ENCODE peak calls at places on chromosomes 5 and 9, in four cellular contexts. One of them, this sample, is unnamed.

GRCh38 chr5:112742424-112742823 is 4.7 kb downstream of the APC start:
- DNase-seq in gastrocnemius medialis: no peak
- DNase-seq in endothelial cell of umbilical vein: no peak
- DNase-seq in NB4: peak
- DNase-seq in this sample: no peak

GRCh38 chr5:21452429-21452828 is 1400.7 kb downstream of the CDH12 start:
- DNase-seq in NB4: no peak
- DNase-seq in gastrocnemius medialis: no peak
- DNase-seq in endothelial cell of umbilical vein: no peak
- DNase-seq in this sample: no peak

GRCh38 chr9:29220852-29221251 is 1647.6 kb upstream of the C9orf72 start:
- DNase-seq in endothelial cell of umbilical vein: no peak
- DNase-seq in NB4: no peak
- DNase-seq in gastrocnemius medialis: no peak
- DNase-seq in this sample: no peak

GRCh38 chr9:105662184-105663104 is at the start of gene TAL2:
- DNase-seq in NB4: no peak
- DNase-seq in endothelial cell of umbilical vein: no peak
- DNase-seq in gastrocnemius medialis: no peak
- DNase-seq in this sample: no peak

GRCh38 chr9:126162611-126163381 is 163.8 kb upstream of the MVB12B start:
- DNase-seq in gastrocnemius medialis: no peak
- DNase-seq in NB4: no peak
- DNase-seq in endothelial cell of umbilical vein: no peak
- DNase-seq in this sample: no peak

GRCh38 chr5:1131191-1131621 is 19.3 kb upstream of the SLC12A7 start:
- DNase-seq in NB4: no peak
- DNase-seq in gastrocnemius medialis: no peak
- DNase-seq in endothelial cell of umbilical vein: no peak
- DNase-seq in this sample: no peak

GRCh38 chr5:150659360-150660107 is 1.5 kb upstream of the MYOZ3 start:
- DNase-seq in gastrocnemius medialis: peak
- DNase-seq in endothelial cell of umbilical vein: no peak
- DNase-seq in NB4: no peak
- DNase-seq in this sample: no peak

GRCh38 chr5:116990010-116990409 is 415.4 kb upstream of the SEMA6A start:
- DNase-seq in NB4: peak
- DNase-seq in endothelial cell of umbilical vein: no peak
- DNase-seq in gastrocnemius medialis: no peak
- DNase-seq in this sample: no peak

GRCh38 chr5:113357696-113358476 is 76.9 kb downstream of the TSSK1B start:
- DNase-seq in NB4: peak
- DNase-seq in gastrocnemius medialis: no peak
- DNase-seq in endothelial cell of umbilical vein: peak
- DNase-seq in this sample: no peak

GRCh38 chr5:61450170-61450815 is 118.2 kb downstream of the ZSWIM6 start:
- DNase-seq in gastrocnemius medialis: no peak
- DNase-seq in NB4: no peak
- DNase-seq in endothelial cell of umbilical vein: peak
- DNase-seq in this sample: no peak

GRCh38 chr5:140338918-140339317 is 7.5 kb downstream of the HBEGF start:
- DNase-seq in endothelial cell of umbilical vein: no peak
- DNase-seq in gastrocnemius medialis: no peak
- DNase-seq in NB4: no peak
- DNase-seq in this sample: no peak

GRCh38 chr9:126347911-126348760 is 21.5 kb downstream of the MVB12B start:
- DNase-seq in NB4: no peak
- DNase-seq in endothelial cell of umbilical vein: no peak
- DNase-seq in gastrocnemius medialis: no peak
- DNase-seq in this sample: no peak

GRCh38 chr9:83472221-83472665 is 66.0 kb downstream of the FRMD3 start:
- DNase-seq in NB4: no peak
- DNase-seq in endothelial cell of umbilical vein: no peak
- DNase-seq in gastrocnemius medialis: no peak
- DNase-seq in this sample: peak

GRCh38 chr5:42555797-42556196 is 132.6 kb downstream of the GHR start:
- DNase-seq in NB4: no peak
- DNase-seq in gastrocnemius medialis: peak
- DNase-seq in endothelial cell of umbilical vein: no peak
- DNase-seq in this sample: no peak
- TF ChIP-seq POLR2A in NB4: no peak
- TF ChIP-seq POLR2A in gastrocnemius medialis: peak
- TF ChIP-seq POLR2A in endothelial cell of umbilical vein: no peak
- TF ChIP-seq POLR2A in this sample: no peak

GRCh38 chr9:34124923-34125322 is 1.6 kb downstream of the DCAF12 start:
- DNase-seq in NB4: peak
- DNase-seq in gastrocnemius medialis: no peak
- DNase-seq in endothelial cell of umbilical vein: no peak
- DNase-seq in this sample: no peak

GRCh38 chr9:34127035-34127948 is 794 bp upstream of the DCAF12 start:
- DNase-seq in gastrocnemius medialis: no peak
- DNase-seq in endothelial cell of umbilical vein: peak
- DNase-seq in NB4: no peak
- DNase-seq in this sample: no peak

GRCh38 chr9:34124103-34124502 is 2.4 kb downstream of the DCAF12 start:
- DNase-seq in gastrocnemius medialis: no peak
- DNase-seq in endothelial cell of umbilical vein: no peak
- DNase-seq in NB4: peak
- DNase-seq in this sample: no peak

GRCh38 chr9:34125681-34126206 is 754 bp downstream of the DCAF12 start:
- DNase-seq in endothelial cell of umbilical vein: no peak
- DNase-seq in gastrocnemius medialis: no peak
- DNase-seq in NB4: peak
- DNase-seq in this sample: no peak

DNA sequence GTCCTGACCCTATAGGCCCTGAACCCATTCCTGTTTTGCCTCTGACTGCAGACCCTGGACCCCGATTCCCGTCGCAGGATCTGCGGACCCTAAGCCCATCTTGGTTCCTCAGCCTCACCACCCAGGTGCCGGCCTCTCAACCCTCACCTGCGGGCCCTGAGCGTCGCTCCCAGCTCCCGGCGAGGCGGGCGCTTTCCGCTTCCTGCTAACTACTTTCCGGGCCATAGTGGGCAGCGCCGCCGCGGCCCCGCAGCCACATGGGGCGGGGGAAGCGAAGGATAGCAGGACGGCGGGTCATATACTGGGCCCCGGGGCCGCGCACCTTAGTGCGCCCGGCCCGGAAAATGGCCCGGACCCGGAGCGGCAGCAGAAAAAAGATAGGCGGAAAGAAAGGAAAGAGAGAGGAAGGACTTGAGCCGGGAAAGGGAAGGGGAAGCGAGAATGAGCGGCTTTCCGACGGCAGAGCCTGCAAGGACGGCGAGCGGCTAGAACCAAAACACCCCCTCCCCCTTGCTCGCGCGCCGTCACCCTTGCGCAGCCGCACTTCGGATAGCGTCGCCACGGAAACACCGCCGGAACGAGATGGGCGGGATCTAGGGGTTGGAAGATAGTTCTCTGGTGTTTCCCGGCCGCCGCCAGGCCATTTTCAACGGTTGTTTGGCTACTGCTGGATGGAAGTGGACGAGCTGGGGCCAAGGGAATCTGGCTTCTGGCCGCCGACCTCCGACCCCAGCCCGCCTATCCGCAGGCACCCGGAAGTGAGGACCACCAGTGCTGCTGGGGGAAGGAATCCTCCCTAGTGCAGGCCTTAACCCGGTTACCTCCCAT is at the start of gene DCAF12:
- DNase-seq in NB4: peak
- DNase-seq in gastrocnemius medialis: peak
- DNase-seq in endothelial cell of umbilical vein: peak
- DNase-seq in this sample: peak
- TF ChIP-seq POLR2A in NB4: peak
- TF ChIP-seq POLR2A in gastrocnemius medialis: peak
- TF ChIP-seq POLR2A in endothelial cell of umbilical vein: peak
- TF ChIP-seq POLR2A in this sample: peak

GRCh38 chr9:98248737-98249474 is 6.5 kb downstream of the TBC1D2 start:
- DNase-seq in gastrocnemius medialis: peak
- DNase-seq in NB4: peak
- DNase-seq in endothelial cell of umbilical vein: peak
- DNase-seq in this sample: peak
- TF ChIP-seq POLR2A in gastrocnemius medialis: no peak
- TF ChIP-seq POLR2A in NB4: no peak
- TF ChIP-seq POLR2A in endothelial cell of umbilical vein: peak
- TF ChIP-seq POLR2A in this sample: no peak

GRCh38 chr5:43555895-43556606 is 826 bp downstream of the PAIP1 start:
- DNase-seq in gastrocnemius medialis: peak
- DNase-seq in endothelial cell of umbilical vein: peak
- DNase-seq in NB4: peak
- DNase-seq in this sample: peak
- TF ChIP-seq POLR2A in gastrocnemius medialis: peak
- TF ChIP-seq POLR2A in endothelial cell of umbilical vein: peak
- TF ChIP-seq POLR2A in NB4: no peak
- TF ChIP-seq POLR2A in this sample: no peak